ENCODE peak calls at places on chromosomes 11 and 22, in four cellular contexts. S is mammary epithelial cell, T is SJSA1, W is IMR-90. A is an unnamed sample.
A peak's percentile ranks its signal among the peaks of the same experiment; 100 is the strongest.

GRCh38 chr22:40323681-40324083 is 22.6 kb upstream of the ADSL start:
- DNase-seq in S (no peak), T (no peak), W (no peak), A (no peak)

GRCh38 chr11:111598546-111598945 is 3.7 kb upstream of the SIK2 start:
- DNase-seq in S (no peak), T (no peak), W (peak; percentile 83), A (no peak)

GRCh38 chr11:58796333-58797049 is 48.0 kb downstream of the GLYATL2 start:
- DNase-seq in S (no peak), T (no peak), W (no peak), A (no peak)

GRCh38 chr11:30917859-30918478 is 331.8 kb upstream of the MPPED2 start:
- DNase-seq in S (peak; percentile 26), T (peak; percentile 45), W (peak; percentile 42), A (no peak)

GRCh38 chr11:95608093-95608492 is 181.5 kb downstream of the FAM76B start:
- DNase-seq in S (no peak), T (no peak), W (no peak), A (no peak)

GRCh38 chr11:117443269-117444186 is 115.9 kb downstream of the CEP164 start:
- DNase-seq in S (no peak), T (peak; percentile 52), W (peak; percentile 30), A (peak; percentile 28)

GRCh38 chr11:27963370-27963769 is 144.6 kb downstream of the KIF18A start:
- DNase-seq in S (no peak), T (no peak), W (no peak), A (no peak)

GRCh38 chr11:2768471-2769408 is 68.9 kb upstream of the KCNQ1OT1 start:
- DNase-seq in S (peak; percentile 47), T (peak; percentile 76), W (peak; percentile 93), A (peak; percentile 35)

GRCh38 chr11:18669211-18669593 is 29.4 kb upstream of the TMEM86A start:
- DNase-seq in S (peak; percentile 71), T (no peak), W (no peak), A (peak; percentile 24)

GRCh38 chr11:102453921-102454320 is 1.4 kb upstream of the TMEM123 start:
- DNase-seq in S (no peak), T (no peak), W (no peak), A (no peak)
- H3K4me3 ChIP-seq in S (no peak overlapping the region), T (no peak overlapping the region), W (no peak overlapping the region), A (peak overlapping the region; percentile 88)

GRCh38 chr11:127074151-127074761 is 73.7 kb upstream of the KIRREL3 start:
- DNase-seq in S (peak; percentile 56), T (peak; percentile 44), W (peak; percentile 72), A (peak; percentile 37)
- H3K4me3 ChIP-seq in S (no peak overlapping the region), T (no peak overlapping the region), W (no peak overlapping the region), A (no peak overlapping the region)

DNA sequence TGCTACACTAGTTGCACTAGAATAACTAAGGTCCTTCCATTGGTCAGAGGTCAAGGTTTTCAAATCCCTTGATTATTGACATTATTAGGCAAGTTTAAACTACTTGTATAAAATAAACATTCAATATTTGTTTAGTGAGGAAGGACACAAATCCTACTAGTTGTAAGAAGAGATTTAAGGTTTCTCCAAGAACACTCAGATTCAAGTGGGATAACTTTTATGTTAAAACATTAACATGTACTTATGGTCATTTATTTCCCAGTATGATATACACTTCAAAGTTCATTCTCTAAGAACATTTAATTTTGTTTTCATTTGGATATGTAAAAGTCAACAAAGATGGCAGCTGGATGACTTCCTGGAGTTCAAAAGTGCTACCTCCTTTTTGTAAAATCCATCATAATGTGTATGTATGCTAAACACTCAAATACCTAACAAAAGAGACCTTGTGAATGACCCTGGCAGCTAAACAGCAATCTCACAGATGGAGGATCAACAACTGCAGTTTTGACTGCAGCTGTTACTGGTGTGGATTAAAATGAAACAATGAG is 1.6 kb downstream of the CCDC90B start:
- DNase-seq in S (no peak), T (no peak), W (no peak), A (no peak)
- H3K4me3 ChIP-seq in S (peak overlapping the region; percentile 85), T (peak overlapping the region; percentile 84), W (peak overlapping the region; percentile 65), A (peak overlapping the region; percentile 75)

GRCh38 chr11:105588001-105588400 is 21.9 kb upstream of the GRIA4 start:
- DNase-seq in S (peak; percentile 3), T (peak; percentile 22), W (peak; percentile 83), A (no peak)

DNA sequence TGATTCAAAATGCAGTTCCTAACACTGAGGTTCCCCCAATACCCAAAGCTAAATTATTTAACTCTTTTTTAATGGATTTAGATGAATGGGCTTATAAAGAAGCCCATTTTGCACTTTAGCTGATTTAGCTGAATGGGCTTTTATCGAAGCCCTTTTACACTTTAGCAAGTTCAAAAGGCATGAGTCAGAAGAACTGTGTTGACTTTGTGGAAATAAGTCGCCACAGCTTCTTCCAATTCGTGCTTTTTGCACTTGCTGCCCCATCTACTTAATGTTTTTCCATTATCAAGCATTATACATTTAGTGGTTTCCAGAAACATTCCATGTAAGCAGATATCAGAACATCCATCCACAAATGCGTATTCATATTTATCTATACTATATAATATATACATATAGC is 20.5 kb upstream of the GRIA4 start:
- DNase-seq in S (no peak), T (no peak), W (peak; percentile 30), A (no peak)
- H3K4me3 ChIP-seq in S (no peak overlapping the region), T (no peak overlapping the region), W (no peak overlapping the region), A (no peak overlapping the region)

DNA sequence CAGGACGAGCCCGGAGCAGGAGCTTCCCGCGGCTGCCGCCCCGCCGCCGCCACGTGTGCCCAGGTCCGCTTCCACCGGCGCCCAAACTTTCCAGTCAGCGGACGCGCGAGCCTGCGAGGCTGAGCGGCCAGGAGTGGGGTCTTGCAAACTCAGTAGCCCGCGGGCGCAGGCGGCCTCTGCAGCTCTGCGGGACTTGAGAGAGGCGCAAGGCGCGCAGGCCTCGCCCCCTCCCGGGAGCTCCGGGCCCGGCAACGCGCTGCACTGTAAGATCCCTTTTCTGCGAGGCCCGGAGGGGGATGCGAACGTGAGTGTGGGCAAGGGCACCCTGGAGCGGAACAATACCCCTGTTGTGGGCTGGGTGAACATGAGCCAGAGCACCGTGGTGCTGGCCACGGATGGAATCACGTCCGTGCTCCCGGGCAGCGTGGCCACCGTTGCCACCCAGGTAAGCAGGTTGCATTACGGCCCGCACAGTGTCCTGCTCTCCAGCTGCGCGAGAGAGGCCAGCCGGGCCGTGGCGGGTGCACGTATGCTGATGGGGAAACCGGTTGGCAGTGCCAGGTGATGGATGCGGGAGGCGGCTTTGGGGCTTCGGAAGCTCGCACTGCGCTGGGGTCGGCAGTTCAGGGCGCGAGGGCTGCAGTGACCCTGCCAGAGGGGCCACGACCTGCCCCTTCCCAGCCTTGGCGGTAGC is 2.0 kb downstream of the SLC6A5 start:
- DNase-seq in S (no peak), T (no peak), W (no peak), A (no peak)
- H3K4me3 ChIP-seq in S (no peak overlapping the region), T (no peak overlapping the region), W (no peak overlapping the region), A (no peak overlapping the region)

DNA sequence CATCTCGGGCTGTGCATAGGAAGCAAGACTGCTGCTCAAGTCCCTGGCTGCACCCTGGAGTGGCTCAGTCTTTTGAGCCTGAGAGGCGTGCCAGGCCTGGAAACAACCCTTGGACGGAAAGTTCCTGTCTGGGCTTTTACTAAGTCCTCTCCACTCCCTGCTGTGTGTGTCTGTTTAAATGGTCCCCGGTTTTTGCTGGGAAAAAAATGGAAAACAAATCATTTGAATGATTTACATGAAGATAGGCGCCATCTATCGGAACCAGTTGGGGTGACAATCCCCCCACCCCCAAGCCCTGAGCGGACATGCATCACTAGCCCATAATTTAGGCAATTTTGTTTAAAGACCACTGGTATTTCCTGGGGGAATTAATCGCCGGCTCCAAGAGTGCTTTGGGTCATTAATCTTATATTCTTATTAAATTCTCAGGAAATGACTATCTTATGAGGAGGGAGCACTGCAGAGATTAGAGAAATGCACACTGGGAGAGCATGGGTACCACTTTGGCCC is 2.7 kb upstream of the GAB2 start:
- DNase-seq in S (no peak), T (peak; percentile 26), W (peak; percentile 88), A (peak; percentile 74)
- H3K4me3 ChIP-seq in S (no peak overlapping the region), T (no peak overlapping the region), W (no peak overlapping the region), A (no peak overlapping the region)

GRCh38 chr22:41888638-41889200 is 26.2 kb downstream of the SHISA8 start:
- DNase-seq in S (no peak), T (no peak), W (peak; percentile 58), A (no peak)
- H3K4me3 ChIP-seq in S (no peak overlapping the region), T (no peak overlapping the region), W (no peak overlapping the region), A (no peak overlapping the region)

DNA sequence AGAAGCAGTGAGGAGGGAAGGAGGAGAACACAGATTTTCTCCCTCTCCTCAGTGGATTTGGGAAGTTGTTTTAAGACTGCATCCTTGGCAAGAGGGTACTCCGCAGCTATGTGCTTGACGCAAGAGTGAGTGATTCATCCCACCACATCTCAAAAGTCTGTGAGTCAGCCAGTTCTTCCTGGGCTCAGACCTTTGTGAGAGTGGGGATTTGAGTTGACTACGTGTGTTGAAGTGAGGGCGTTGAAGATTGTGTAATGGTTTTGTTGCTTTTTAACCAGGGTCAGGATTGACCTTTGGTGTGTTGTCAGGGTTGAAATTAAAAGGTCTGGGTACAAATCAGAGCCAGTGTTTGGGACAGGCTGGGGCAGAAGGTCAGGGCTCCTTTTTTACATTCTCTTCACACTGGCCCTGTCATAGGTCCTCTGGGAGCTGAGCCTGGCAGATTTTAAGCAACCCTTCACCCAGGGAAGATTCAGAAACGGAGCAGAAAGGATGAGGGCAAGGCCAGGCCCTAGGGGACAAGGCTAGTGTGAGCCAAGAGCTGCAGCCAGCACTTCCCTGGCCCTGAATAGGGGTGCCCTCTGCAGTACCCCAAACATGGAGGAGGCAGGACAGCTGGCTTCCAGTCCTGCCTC is 4.2 kb upstream of the C11orf86 start:
- DNase-seq in S (peak; percentile 99), T (peak; percentile 98), W (peak; percentile 100), A (peak; percentile 72)
- H3K4me3 ChIP-seq in S (no peak overlapping the region), T (no peak overlapping the region), W (no peak overlapping the region), A (peak overlapping the region; percentile 13)

GRCh38 chr11:8698379-8698851 is 15.8 kb downstream of the RPL27A start:
- DNase-seq in S (no peak), T (no peak), W (no peak), A (no peak)
- H3K4me3 ChIP-seq in S (no peak overlapping the region), T (no peak overlapping the region), W (no peak overlapping the region), A (no peak overlapping the region)

A was measured in PC-9.